ENCODE peak calls at places on chromosomes 5 and 9, in eight cellular contexts. One of them, this sample, is unnamed.

GRCh38 chr5:111254613-111255012 is 30.4 kb downstream of the CAMK4 start:
- DNase-seq in A549: no peak
- DNase-seq in GM04504: no peak
- DNase-seq in T-helper 2 cell: peak; percentile 60
- DNase-seq in mesothelial cell of epicardium: no peak
- DNase-seq in activated T-cell treated with anti-CD3 and anti-CD28 coated beads for 48 hours: peak; percentile 63
- DNase-seq in Right ventricle myocardium superior: no peak
- DNase-seq in ELF-1: no peak
- DNase-seq in this sample: no peak

GRCh38 chr9:133991964-133992779 is at the start of gene VAV2:
- DNase-seq in ELF-1: peak; percentile 70
- DNase-seq in GM04504: no peak
- DNase-seq in Right ventricle myocardium superior: peak; percentile 82
- DNase-seq in T-helper 2 cell: peak; percentile 20
- DNase-seq in mesothelial cell of epicardium: peak; percentile 58
- DNase-seq in A549: peak; percentile 35
- DNase-seq in activated T-cell treated with anti-CD3 and anti-CD28 coated beads for 48 hours: peak; percentile 40
- DNase-seq in this sample: peak; percentile 86

GRCh38 chr5:174410716-174411512 is 313.5 kb upstream of the MSX2 start:
- DNase-seq in A549: peak; percentile 41
- DNase-seq in GM04504: no peak
- DNase-seq in activated T-cell treated with anti-CD3 and anti-CD28 coated beads for 48 hours: no peak
- DNase-seq in T-helper 2 cell: no peak
- DNase-seq in mesothelial cell of epicardium: no peak
- DNase-seq in ELF-1: peak; percentile 43
- DNase-seq in Right ventricle myocardium superior: no peak
- DNase-seq in this sample: no peak

GRCh38 chr9:91589101-91589553 is 165.5 kb upstream of the NFIL3 start:
- DNase-seq in T-helper 2 cell: no peak
- DNase-seq in Right ventricle myocardium superior: no peak
- DNase-seq in mesothelial cell of epicardium: peak; percentile 54
- DNase-seq in GM04504: peak; percentile 4
- DNase-seq in activated T-cell treated with anti-CD3 and anti-CD28 coated beads for 48 hours: no peak
- DNase-seq in ELF-1: no peak
- DNase-seq in A549: no peak
- DNase-seq in this sample: no peak

GRCh38 chr5:60295423-60295822 is 401.9 kb upstream of the PDE4D start:
- DNase-seq in A549: no peak
- DNase-seq in activated T-cell treated with anti-CD3 and anti-CD28 coated beads for 48 hours: no peak
- DNase-seq in T-helper 2 cell: no peak
- DNase-seq in ELF-1: peak; percentile 24
- DNase-seq in mesothelial cell of epicardium: no peak
- DNase-seq in GM04504: peak; percentile 15
- DNase-seq in Right ventricle myocardium superior: no peak
- DNase-seq in this sample: no peak

GRCh38 chr9:98916660-98917059 is 27.0 kb upstream of the COL15A1 start:
- DNase-seq in GM04504: no peak
- DNase-seq in Right ventricle myocardium superior: peak; percentile 81
- DNase-seq in activated T-cell treated with anti-CD3 and anti-CD28 coated beads for 48 hours: no peak
- DNase-seq in A549: no peak
- DNase-seq in T-helper 2 cell: no peak
- DNase-seq in ELF-1: peak; percentile 85
- DNase-seq in mesothelial cell of epicardium: no peak
- DNase-seq in this sample: no peak

GRCh38 chr5:91541696-91542095 is 158.6 kb upstream of the ARRDC3 start:
- DNase-seq in T-helper 2 cell: no peak
- DNase-seq in A549: peak; percentile 4
- DNase-seq in activated T-cell treated with anti-CD3 and anti-CD28 coated beads for 48 hours: no peak
- DNase-seq in mesothelial cell of epicardium: no peak
- DNase-seq in ELF-1: no peak
- DNase-seq in Right ventricle myocardium superior: no peak
- DNase-seq in GM04504: no peak
- DNase-seq in this sample: no peak

GRCh38 chr5:114524221-114524620 is 162.4 kb downstream of the KCNN2 start:
- DNase-seq in T-helper 2 cell: no peak
- DNase-seq in mesothelial cell of epicardium: no peak
- DNase-seq in GM04504: no peak
- DNase-seq in Right ventricle myocardium superior: no peak
- DNase-seq in A549: no peak
- DNase-seq in ELF-1: no peak
- DNase-seq in activated T-cell treated with anti-CD3 and anti-CD28 coated beads for 48 hours: no peak
- DNase-seq in this sample: no peak

GRCh38 chr9:135616621-135617537 is 22.5 kb downstream of the GLT6D1 start:
- DNase-seq in ELF-1: no peak
- DNase-seq in activated T-cell treated with anti-CD3 and anti-CD28 coated beads for 48 hours: no peak
- DNase-seq in T-helper 2 cell: no peak
- DNase-seq in GM04504: no peak
- DNase-seq in A549: no peak
- DNase-seq in mesothelial cell of epicardium: no peak
- DNase-seq in Right ventricle myocardium superior: no peak
- DNase-seq in this sample: no peak

GRCh38 chr5:143402464-143403356 is 776 bp downstream of the NR3C1 start:
- DNase-seq in GM04504: no peak
- DNase-seq in T-helper 2 cell: peak; percentile 32
- DNase-seq in ELF-1: peak; percentile 52
- DNase-seq in Right ventricle myocardium superior: peak; percentile 79
- DNase-seq in A549: no peak
- DNase-seq in mesothelial cell of epicardium: peak; percentile 67
- DNase-seq in activated T-cell treated with anti-CD3 and anti-CD28 coated beads for 48 hours: peak; percentile 49
- DNase-seq in this sample: peak; percentile 84

GRCh38 chr5:171094356-171094755 is 214.7 kb upstream of the TLX3 start:
- DNase-seq in ELF-1: no peak
- DNase-seq in mesothelial cell of epicardium: no peak
- DNase-seq in A549: no peak
- DNase-seq in Right ventricle myocardium superior: no peak
- DNase-seq in T-helper 2 cell: no peak
- DNase-seq in activated T-cell treated with anti-CD3 and anti-CD28 coated beads for 48 hours: no peak
- DNase-seq in GM04504: no peak
- DNase-seq in this sample: no peak

GRCh38 chr9:77946969-77947368 is 84.6 kb downstream of the GNAQ start:
- DNase-seq in T-helper 2 cell: no peak
- DNase-seq in mesothelial cell of epicardium: no peak
- DNase-seq in GM04504: no peak
- DNase-seq in activated T-cell treated with anti-CD3 and anti-CD28 coated beads for 48 hours: no peak
- DNase-seq in A549: no peak
- DNase-seq in ELF-1: no peak
- DNase-seq in Right ventricle myocardium superior: peak; percentile 42
- DNase-seq in this sample: no peak

GRCh38 chr9:112890106-112891081 is at the start of gene SLC46A2:
- DNase-seq in T-helper 2 cell: no peak
- DNase-seq in ELF-1: peak; percentile 63
- DNase-seq in activated T-cell treated with anti-CD3 and anti-CD28 coated beads for 48 hours: no peak
- DNase-seq in Right ventricle myocardium superior: peak; percentile 63
- DNase-seq in A549: no peak
- DNase-seq in GM04504: no peak
- DNase-seq in mesothelial cell of epicardium: no peak
- DNase-seq in this sample: peak; percentile 63

GRCh38 chr5:158979749-158980521 is 119.8 kb downstream of the EBF1 start:
- DNase-seq in activated T-cell treated with anti-CD3 and anti-CD28 coated beads for 48 hours: no peak
- DNase-seq in ELF-1: peak; percentile 18
- DNase-seq in T-helper 2 cell: no peak
- DNase-seq in A549: peak; percentile 60
- DNase-seq in mesothelial cell of epicardium: no peak
- DNase-seq in Right ventricle myocardium superior: peak; percentile 80
- DNase-seq in GM04504: no peak
- DNase-seq in this sample: peak; percentile 75

GRCh38 chr5:162248107-162248713 is 180.6 kb downstream of the GABRG2 start:
- DNase-seq in GM04504: no peak
- DNase-seq in A549: peak; percentile 4
- DNase-seq in activated T-cell treated with anti-CD3 and anti-CD28 coated beads for 48 hours: no peak
- DNase-seq in mesothelial cell of epicardium: no peak
- DNase-seq in T-helper 2 cell: no peak
- DNase-seq in Right ventricle myocardium superior: no peak
- DNase-seq in ELF-1: peak; percentile 64
- DNase-seq in this sample: no peak

GRCh38 chr9:96176901-96177718 is 124.9 kb downstream of the HSD17B3 start:
- DNase-seq in GM04504: no peak
- DNase-seq in ELF-1: no peak
- DNase-seq in A549: no peak
- DNase-seq in mesothelial cell of epicardium: no peak
- DNase-seq in Right ventricle myocardium superior: no peak
- DNase-seq in T-helper 2 cell: no peak
- DNase-seq in activated T-cell treated with anti-CD3 and anti-CD28 coated beads for 48 hours: no peak
- DNase-seq in this sample: no peak

GRCh38 chr5:149895416-149896345 is 48.9 kb downstream of the PDE6A start:
- DNase-seq in ELF-1: no peak
- DNase-seq in mesothelial cell of epicardium: no peak
- DNase-seq in GM04504: no peak
- DNase-seq in activated T-cell treated with anti-CD3 and anti-CD28 coated beads for 48 hours: no peak
- DNase-seq in T-helper 2 cell: no peak
- DNase-seq in Right ventricle myocardium superior: no peak
- DNase-seq in A549: no peak
- DNase-seq in this sample: no peak

GRCh38 chr9:88258012-88258411 is 119.7 kb upstream of the SPATA31C2 start:
- DNase-seq in mesothelial cell of epicardium: no peak
- DNase-seq in T-helper 2 cell: no peak
- DNase-seq in activated T-cell treated with anti-CD3 and anti-CD28 coated beads for 48 hours: no peak
- DNase-seq in A549: no peak
- DNase-seq in GM04504: peak; percentile 53
- DNase-seq in Right ventricle myocardium superior: peak; percentile 56
- DNase-seq in ELF-1: peak; percentile 58
- DNase-seq in this sample: no peak

GRCh38 chr5:15834596-15835245 is 334.7 kb downstream of the FBXL7 start:
- DNase-seq in GM04504: peak; percentile 51
- DNase-seq in T-helper 2 cell: no peak
- DNase-seq in Right ventricle myocardium superior: no peak
- DNase-seq in A549: no peak
- DNase-seq in mesothelial cell of epicardium: no peak
- DNase-seq in activated T-cell treated with anti-CD3 and anti-CD28 coated beads for 48 hours: no peak
- DNase-seq in ELF-1: no peak
- DNase-seq in this sample: no peak

GRCh38 chr9:11871832-11872231 is 821.4 kb upstream of the TYRP1 start:
- DNase-seq in ELF-1: no peak
- DNase-seq in Right ventricle myocardium superior: no peak
- DNase-seq in A549: no peak
- DNase-seq in GM04504: no peak
- DNase-seq in activated T-cell treated with anti-CD3 and anti-CD28 coated beads for 48 hours: no peak
- DNase-seq in T-helper 2 cell: no peak
- DNase-seq in mesothelial cell of epicardium: no peak
- DNase-seq in this sample: no peak

GRCh38 chr5:73387630-73388370 is 60.8 kb downstream of the FOXD1 start:
- DNase-seq in GM04504: no peak
- DNase-seq in Right ventricle myocardium superior: no peak
- DNase-seq in T-helper 2 cell: peak; percentile 73
- DNase-seq in ELF-1: no peak
- DNase-seq in mesothelial cell of epicardium: no peak
- DNase-seq in activated T-cell treated with anti-CD3 and anti-CD28 coated beads for 48 hours: no peak
- DNase-seq in A549: no peak
- DNase-seq in this sample: no peak

GRCh38 chr5:17267099-17267498 is 49.7 kb downstream of the BASP1 start:
- DNase-seq in mesothelial cell of epicardium: no peak
- DNase-seq in T-helper 2 cell: no peak
- DNase-seq in A549: no peak
- DNase-seq in Right ventricle myocardium superior: no peak
- DNase-seq in ELF-1: no peak
- DNase-seq in GM04504: no peak
- DNase-seq in activated T-cell treated with anti-CD3 and anti-CD28 coated beads for 48 hours: no peak
- DNase-seq in this sample: no peak